ENCODE peak calls at places on chromosomes 4 and X, in nine cellular contexts. One of them, this sample, is unnamed.

GRCh38 chr4:14180983-14181601 is 553.6 kb upstream of the BOD1L1 start:
- DNase-seq in fibroblast of lung: no peak
- DNase-seq in esophagus squamous epithelium: no peak
- DNase-seq in fibroblast of pulmonary artery: peak; percentile 31
- DNase-seq in fibroblast of the aortic adventitia: no peak
- DNase-seq in A549: peak; percentile 82
- DNase-seq in brain microvascular endothelial cell: no peak
- DNase-seq in heart left ventricle: no peak
- DNase-seq in AG04449: no peak
- DNase-seq in this sample: no peak

GRCh38 chr4:48093949-48094550 is 40.0 kb downstream of the TXK start:
- DNase-seq in brain microvascular endothelial cell: peak; percentile 69
- DNase-seq in fibroblast of the aortic adventitia: peak; percentile 47
- DNase-seq in A549: peak; percentile 19
- DNase-seq in AG04449: no peak
- DNase-seq in esophagus squamous epithelium: no peak
- DNase-seq in fibroblast of pulmonary artery: peak; percentile 31
- DNase-seq in heart left ventricle: no peak
- DNase-seq in fibroblast of lung: no peak
- DNase-seq in this sample: no peak

GRCh38 chrX:87961471-87961870 is 443.9 kb downstream of the KLHL4 start:
- DNase-seq in A549: no peak
- DNase-seq in esophagus squamous epithelium: no peak
- DNase-seq in fibroblast of the aortic adventitia: no peak
- DNase-seq in brain microvascular endothelial cell: no peak
- DNase-seq in AG04449: no peak
- DNase-seq in fibroblast of lung: no peak
- DNase-seq in fibroblast of pulmonary artery: no peak
- DNase-seq in heart left ventricle: no peak
- DNase-seq in this sample: no peak

GRCh38 chrX:39242187-39242586 is 440.9 kb downstream of the MID1IP1 start:
- DNase-seq in fibroblast of lung: peak; percentile 6
- DNase-seq in AG04449: no peak
- DNase-seq in A549: peak; percentile 41
- DNase-seq in esophagus squamous epithelium: no peak
- DNase-seq in brain microvascular endothelial cell: no peak
- DNase-seq in fibroblast of the aortic adventitia: peak; percentile 7
- DNase-seq in fibroblast of pulmonary artery: peak; percentile 10
- DNase-seq in heart left ventricle: no peak
- DNase-seq in this sample: no peak

GRCh38 chrX:45497290-45497689 is 296.6 kb upstream of the DIPK2B start:
- DNase-seq in fibroblast of pulmonary artery: no peak
- DNase-seq in fibroblast of lung: no peak
- DNase-seq in A549: no peak
- DNase-seq in fibroblast of the aortic adventitia: no peak
- DNase-seq in heart left ventricle: no peak
- DNase-seq in esophagus squamous epithelium: no peak
- DNase-seq in brain microvascular endothelial cell: no peak
- DNase-seq in AG04449: no peak
- DNase-seq in this sample: no peak

GRCh38 chrX:103503163-103503852 is 16.0 kb downstream of the RAB40A start:
- DNase-seq in heart left ventricle: no peak
- DNase-seq in brain microvascular endothelial cell: peak; percentile 14
- DNase-seq in AG04449: no peak
- DNase-seq in fibroblast of pulmonary artery: no peak
- DNase-seq in A549: no peak
- DNase-seq in fibroblast of the aortic adventitia: peak; percentile 11
- DNase-seq in esophagus squamous epithelium: no peak
- DNase-seq in fibroblast of lung: no peak
- DNase-seq in this sample: no peak

GRCh38 chrX:21586001-21586400 is 72.1 kb downstream of the KLHL34 start:
- DNase-seq in brain microvascular endothelial cell: no peak
- DNase-seq in fibroblast of pulmonary artery: no peak
- DNase-seq in esophagus squamous epithelium: no peak
- DNase-seq in heart left ventricle: no peak
- DNase-seq in fibroblast of the aortic adventitia: no peak
- DNase-seq in AG04449: no peak
- DNase-seq in A549: no peak
- DNase-seq in fibroblast of lung: no peak
- DNase-seq in this sample: no peak

GRCh38 chr4:6362896-6363295 is 93.2 kb downstream of the WFS1 start:
- DNase-seq in heart left ventricle: peak; percentile 46
- DNase-seq in fibroblast of the aortic adventitia: peak; percentile 18
- DNase-seq in fibroblast of pulmonary artery: peak; percentile 46
- DNase-seq in esophagus squamous epithelium: no peak
- DNase-seq in AG04449: no peak
- DNase-seq in fibroblast of lung: peak; percentile 27
- DNase-seq in brain microvascular endothelial cell: peak; percentile 6
- DNase-seq in A549: no peak
- DNase-seq in this sample: no peak

GRCh38 chr4:8199594-8200301 is 658 bp downstream of the SH3TC1 start:
- DNase-seq in fibroblast of lung: no peak
- DNase-seq in fibroblast of the aortic adventitia: no peak
- DNase-seq in fibroblast of pulmonary artery: no peak
- DNase-seq in A549: no peak
- DNase-seq in brain microvascular endothelial cell: no peak
- DNase-seq in heart left ventricle: no peak
- DNase-seq in AG04449: no peak
- DNase-seq in esophagus squamous epithelium: no peak
- DNase-seq in this sample: no peak

GRCh38 chr4:8202526-8203375 is 3.7 kb downstream of the SH3TC1 start:
- DNase-seq in heart left ventricle: no peak
- DNase-seq in AG04449: no peak
- DNase-seq in brain microvascular endothelial cell: no peak
- DNase-seq in esophagus squamous epithelium: no peak
- DNase-seq in A549: no peak
- DNase-seq in fibroblast of the aortic adventitia: no peak
- DNase-seq in fibroblast of pulmonary artery: no peak
- DNase-seq in fibroblast of lung: no peak
- DNase-seq in this sample: no peak

GRCh38 chr4:8200302-8200975 is 1.3 kb downstream of the SH3TC1 start:
- DNase-seq in A549: no peak
- DNase-seq in esophagus squamous epithelium: no peak
- DNase-seq in heart left ventricle: peak; percentile 86
- DNase-seq in fibroblast of the aortic adventitia: no peak
- DNase-seq in fibroblast of lung: peak; percentile 69
- DNase-seq in fibroblast of pulmonary artery: peak; percentile 44
- DNase-seq in brain microvascular endothelial cell: no peak
- DNase-seq in AG04449: no peak
- DNase-seq in this sample: no peak

GRCh38 chr4:8202108-8202507 is 3.0 kb downstream of the SH3TC1 start:
- DNase-seq in fibroblast of lung: no peak
- DNase-seq in esophagus squamous epithelium: no peak
- DNase-seq in heart left ventricle: no peak
- DNase-seq in A549: no peak
- DNase-seq in AG04449: no peak
- DNase-seq in fibroblast of the aortic adventitia: no peak
- DNase-seq in brain microvascular endothelial cell: no peak
- DNase-seq in fibroblast of pulmonary artery: no peak
- DNase-seq in this sample: no peak

GRCh38 chr4:8201341-8201781 is 2.3 kb downstream of the SH3TC1 start:
- DNase-seq in fibroblast of the aortic adventitia: no peak
- DNase-seq in AG04449: no peak
- DNase-seq in heart left ventricle: no peak
- DNase-seq in A549: no peak
- DNase-seq in fibroblast of lung: no peak
- DNase-seq in esophagus squamous epithelium: no peak
- DNase-seq in brain microvascular endothelial cell: no peak
- DNase-seq in fibroblast of pulmonary artery: no peak
- DNase-seq in this sample: no peak
- H3K4me3 ChIP-seq in fibroblast of the aortic adventitia: no peak overlapping the region
- H3K4me3 ChIP-seq in AG04449: no peak overlapping the region
- H3K4me3 ChIP-seq in heart left ventricle: no peak overlapping the region
- H3K4me3 ChIP-seq in A549: no peak overlapping the region
- H3K4me3 ChIP-seq in fibroblast of lung: no peak overlapping the region
- H3K4me3 ChIP-seq in esophagus squamous epithelium: peak overlapping the region; percentile 53
- H3K4me3 ChIP-seq in brain microvascular endothelial cell: no peak overlapping the region
- H3K4me3 ChIP-seq in fibroblast of pulmonary artery: peak overlapping the region; percentile 17
- H3K4me3 ChIP-seq in this sample: no peak overlapping the region

GRCh38 chr4:89438102-89438831 is 130.7 kb upstream of the GPRIN3 start:
- DNase-seq in fibroblast of lung: peak; percentile 46
- DNase-seq in AG04449: no peak
- DNase-seq in heart left ventricle: no peak
- DNase-seq in esophagus squamous epithelium: no peak
- DNase-seq in fibroblast of the aortic adventitia: peak; percentile 37
- DNase-seq in fibroblast of pulmonary artery: peak; percentile 59
- DNase-seq in A549: peak; percentile 70
- DNase-seq in brain microvascular endothelial cell: peak; percentile 4
- DNase-seq in this sample: no peak
- TF ChIP-seq CTCF in fibroblast of lung: peak; percentile 44
- TF ChIP-seq CTCF in AG04449: peak; percentile 6
- TF ChIP-seq CTCF in heart left ventricle: no peak
- TF ChIP-seq CTCF in esophagus squamous epithelium: peak; percentile 24
- TF ChIP-seq CTCF in fibroblast of the aortic adventitia: peak; percentile 20
- TF ChIP-seq CTCF in fibroblast of pulmonary artery: peak; percentile 39
- TF ChIP-seq CTCF in A549: peak; percentile 33
- TF ChIP-seq CTCF in brain microvascular endothelial cell: peak; percentile 55
- TF ChIP-seq CTCF in this sample: peak; percentile 53

GRCh38 chr4:83556836-83557235 is 20.9 kb downstream of the GPAT3 start:
- DNase-seq in heart left ventricle: no peak
- DNase-seq in esophagus squamous epithelium: no peak
- DNase-seq in AG04449: no peak
- DNase-seq in fibroblast of pulmonary artery: no peak
- DNase-seq in fibroblast of the aortic adventitia: no peak
- DNase-seq in A549: no peak
- DNase-seq in brain microvascular endothelial cell: no peak
- DNase-seq in fibroblast of lung: no peak
- DNase-seq in this sample: no peak

GRCh38 chr4:83560523-83560922 is 24.6 kb downstream of the GPAT3 start:
- DNase-seq in AG04449: no peak
- DNase-seq in heart left ventricle: no peak
- DNase-seq in esophagus squamous epithelium: no peak
- DNase-seq in fibroblast of lung: no peak
- DNase-seq in A549: no peak
- DNase-seq in fibroblast of pulmonary artery: no peak
- DNase-seq in brain microvascular endothelial cell: no peak
- DNase-seq in fibroblast of the aortic adventitia: no peak
- DNase-seq in this sample: no peak

GRCh38 chr4:83556006-83556712 is 20.3 kb downstream of the GPAT3 start:
- DNase-seq in esophagus squamous epithelium: no peak
- DNase-seq in fibroblast of lung: no peak
- DNase-seq in fibroblast of the aortic adventitia: no peak
- DNase-seq in A549: no peak
- DNase-seq in brain microvascular endothelial cell: no peak
- DNase-seq in heart left ventricle: no peak
- DNase-seq in AG04449: no peak
- DNase-seq in fibroblast of pulmonary artery: no peak
- DNase-seq in this sample: no peak

GRCh38 chr4:83558693-83559092 is 22.8 kb downstream of the GPAT3 start:
- DNase-seq in esophagus squamous epithelium: no peak
- DNase-seq in A549: no peak
- DNase-seq in heart left ventricle: no peak
- DNase-seq in brain microvascular endothelial cell: no peak
- DNase-seq in fibroblast of pulmonary artery: no peak
- DNase-seq in fibroblast of the aortic adventitia: peak; percentile 58
- DNase-seq in fibroblast of lung: peak; percentile 39
- DNase-seq in AG04449: no peak
- DNase-seq in this sample: no peak

GRCh38 chr4:83558059-83558648 is 22.2 kb downstream of the GPAT3 start:
- DNase-seq in heart left ventricle: no peak
- DNase-seq in brain microvascular endothelial cell: no peak
- DNase-seq in A549: no peak
- DNase-seq in fibroblast of pulmonary artery: no peak
- DNase-seq in AG04449: no peak
- DNase-seq in fibroblast of lung: no peak
- DNase-seq in esophagus squamous epithelium: no peak
- DNase-seq in fibroblast of the aortic adventitia: no peak
- DNase-seq in this sample: no peak
- H3K4me3 ChIP-seq in heart left ventricle: no peak overlapping the region
- H3K4me3 ChIP-seq in brain microvascular endothelial cell: no peak overlapping the region
- H3K4me3 ChIP-seq in A549: no peak overlapping the region
- H3K4me3 ChIP-seq in fibroblast of pulmonary artery: no peak overlapping the region
- H3K4me3 ChIP-seq in AG04449: no peak overlapping the region
- H3K4me3 ChIP-seq in fibroblast of lung: no peak overlapping the region
- H3K4me3 ChIP-seq in esophagus squamous epithelium: no peak overlapping the region
- H3K4me3 ChIP-seq in fibroblast of the aortic adventitia: no peak overlapping the region
- H3K4me3 ChIP-seq in this sample: no peak overlapping the region

DNA sequence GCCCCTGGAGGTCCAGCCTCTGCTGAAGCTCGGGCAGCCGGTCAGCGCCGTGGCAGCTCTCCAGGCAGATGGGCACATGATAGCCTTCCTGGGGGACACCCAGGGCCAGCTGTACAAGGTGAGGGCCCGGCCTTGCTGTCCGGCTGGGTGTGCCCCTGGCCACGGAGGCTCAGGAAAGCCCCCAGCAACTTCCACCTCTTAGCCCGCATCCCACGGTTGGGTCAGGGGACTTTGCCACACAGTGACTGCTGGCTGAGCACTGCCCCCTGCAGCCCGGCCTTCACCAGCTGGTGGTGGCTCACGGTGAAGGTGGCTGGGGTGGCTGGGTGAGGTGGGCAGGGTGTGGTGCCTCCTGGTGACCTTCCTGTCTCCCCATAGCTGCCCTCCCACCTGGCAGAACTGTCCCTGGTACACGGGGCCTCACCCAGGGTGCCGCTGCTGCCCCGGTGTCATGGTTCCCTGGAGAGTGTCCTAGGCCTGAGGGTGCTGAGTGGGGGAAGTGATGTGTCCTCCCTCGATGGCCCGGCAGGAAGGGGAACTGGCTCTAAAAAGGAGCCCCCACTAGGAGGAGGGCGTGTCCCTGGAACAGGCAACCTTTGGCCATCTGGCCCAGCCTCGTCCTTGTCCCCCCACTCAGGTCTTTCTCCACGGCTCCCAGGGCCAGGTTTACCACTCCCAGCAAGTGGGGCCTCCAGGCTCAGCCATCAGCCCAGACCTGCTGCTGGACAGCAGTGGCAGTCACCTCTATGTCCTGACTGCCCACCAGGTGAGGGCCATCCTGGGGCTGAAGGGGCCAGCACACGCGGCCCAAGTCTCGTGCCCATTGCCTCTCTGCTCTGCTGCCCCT is 4.5 kb downstream of the PLXNB3 start:
- DNase-seq in fibroblast of pulmonary artery: no peak
- DNase-seq in esophagus squamous epithelium: no peak
- DNase-seq in A549: no peak
- DNase-seq in brain microvascular endothelial cell: no peak
- DNase-seq in AG04449: no peak
- DNase-seq in heart left ventricle: peak; percentile 22
- DNase-seq in fibroblast of lung: no peak
- DNase-seq in fibroblast of the aortic adventitia: no peak
- DNase-seq in this sample: no peak
- TF ChIP-seq CTCF in fibroblast of pulmonary artery: no peak
- TF ChIP-seq CTCF in esophagus squamous epithelium: no peak
- TF ChIP-seq CTCF in A549: no peak
- TF ChIP-seq CTCF in brain microvascular endothelial cell: no peak
- TF ChIP-seq CTCF in AG04449: no peak
- TF ChIP-seq CTCF in heart left ventricle: no peak
- TF ChIP-seq CTCF in fibroblast of lung: no peak
- TF ChIP-seq CTCF in fibroblast of the aortic adventitia: no peak
- TF ChIP-seq CTCF in this sample: no peak

GRCh38 chrX:131711478-131711867 is 167.6 kb downstream of the OR13H1 start:
- DNase-seq in AG04449: no peak
- DNase-seq in fibroblast of lung: no peak
- DNase-seq in brain microvascular endothelial cell: no peak
- DNase-seq in esophagus squamous epithelium: no peak
- DNase-seq in fibroblast of pulmonary artery: no peak
- DNase-seq in A549: no peak
- DNase-seq in heart left ventricle: no peak
- DNase-seq in fibroblast of the aortic adventitia: no peak
- DNase-seq in this sample: no peak
- H3K4me3 ChIP-seq in AG04449: no peak overlapping the region
- H3K4me3 ChIP-seq in fibroblast of lung: no peak overlapping the region
- H3K4me3 ChIP-seq in brain microvascular endothelial cell: peak overlapping the region; percentile 43
- H3K4me3 ChIP-seq in esophagus squamous epithelium: peak overlapping the region; percentile 39
- H3K4me3 ChIP-seq in fibroblast of pulmonary artery: no peak overlapping the region
- H3K4me3 ChIP-seq in A549: peak overlapping the region; percentile 30
- H3K4me3 ChIP-seq in heart left ventricle: no peak overlapping the region
- H3K4me3 ChIP-seq in fibroblast of the aortic adventitia: peak overlapping the region; percentile 45
- H3K4me3 ChIP-seq in this sample: no peak overlapping the region